ENCODE peak calls at places on chromosomes 12 and 14, in eight cellular contexts. X is GM13976; L is heart left ventricle; O is CD8-positive, alpha-beta T cell; I is stimulated activated CD4-positive, alpha-beta T cell treated with anti-CD3 and anti-CD28 coated beads, Interleukin-1b, Interleukin-23, amount 100 ng/mL, for 1 hour; W is retinal pigment epithelial cell; H is head of caudate nucleus; D is T-helper 1 cell. G is an unnamed sample.

GRCh38 chr12:45612044-45612794 is 117.3 kb upstream of the ARID2 start:
- DNase-seq in W (no peak), H (no peak), I (no peak), D (no peak), X (no peak), L (no peak), O (no peak), G (no peak)

GRCh38 chr14:54259821-54260220 is 137.0 kb upstream of the CDKN3 start:
- DNase-seq in O (no peak), L (no peak), I (no peak), H (no peak), X (no peak), D (no peak), W (no peak), G (no peak)

GRCh38 chr14:49961270-49962222 is 68.7 kb downstream of the ARF6 start:
- DNase-seq in L (no peak), O (no peak), D (no peak), X (peak), I (no peak), H (no peak), W (no peak), G (no peak)

GRCh38 chr12:87227157-87227556 is 802.0 kb downstream of the C12orf50 start:
- DNase-seq in O (no peak), X (no peak), I (no peak), H (no peak), L (no peak), W (no peak), D (no peak), G (no peak)

GRCh38 chr12:117032593-117033381 is 66.4 kb downstream of the TESC start:
- DNase-seq in H (peak), D (no peak), L (no peak), I (no peak), X (peak), W (no peak), O (no peak), G (no peak)

GRCh38 chr12:120903382-120903817 is 758 bp downstream of the SPPL3 start:
- DNase-seq in I (no peak), O (peak), D (peak), W (peak), X (peak), H (peak), L (peak), G (peak)

GRCh38 chr12:123990512-123990911 is 17.5 kb downstream of the ZNF664 start:
- DNase-seq in D (no peak), O (no peak), L (no peak), H (no peak), X (no peak), I (no peak), W (no peak), G (no peak)

GRCh38 chr12:124556896-124557501 is 10.4 kb downstream of the NCOR2 start:
- DNase-seq in L (no peak), W (no peak), X (no peak), O (no peak), D (no peak), H (peak), I (no peak), G (no peak)

GRCh38 chr14:26163761-26164160 is 434.1 kb downstream of the NOVA1 start:
- DNase-seq in I (no peak), H (no peak), O (no peak), W (peak), L (peak), D (no peak), X (no peak), G (no peak)

GRCh38 chr14:29805415-29806123 is 122.1 kb downstream of the PRKD1 start:
- DNase-seq in H (no peak), L (peak), X (no peak), I (no peak), D (no peak), O (no peak), W (peak), G (no peak)

GRCh38 chr12:115998119-115998633 is 279.3 kb downstream of the MED13L start:
- DNase-seq in O (peak), W (no peak), H (no peak), L (no peak), X (peak), I (no peak), D (no peak), G (no peak)

GRCh38 chr14:58780595-58780994 is 142.8 kb downstream of the DACT1 start:
- DNase-seq in O (no peak), L (no peak), D (no peak), X (no peak), W (no peak), H (no peak), I (no peak), G (no peak)

GRCh38 chr12:16112626-16113560 is 164.6 kb downstream of the SLC15A5 start:
- DNase-seq in W (no peak), O (no peak), I (no peak), H (no peak), D (no peak), L (no peak), X (no peak), G (no peak)